ENCODE peak calls at places on chromosome 9, in four cellular contexts. H is neural progenitor cell, S is GM23248, L is mammary epithelial cell. T is an unnamed sample. For H3K36me3, the result is how much of the 10 kb centered on the place peaks cover.

GRCh38 chr9:3150030-3150429 is 306.1 kb upstream of the PUM3 start:
- DNase-seq in H (no peak), S (no peak), L (no peak), T (no peak)

GRCh38 chr9:111980398-111980797 is 83.8 kb downstream of the UGCG start:
- DNase-seq in H (no peak), S (no peak), L (no peak), T (no peak)

GRCh38 chr9:105242557-105242956 is 1.9 kb upstream of the SLC44A1 start:
- DNase-seq in H (no peak), S (peak), L (no peak), T (no peak)

GRCh38 chr9:13934411-13934810 is 379.5 kb downstream of the NFIB start:
- DNase-seq in H (no peak), S (no peak), L (no peak), T (no peak)

GRCh38 chr9:90914196-90914595 is 112.6 kb downstream of the SYK start:
- DNase-seq in H (no peak), S (no peak), L (no peak), T (no peak)

GRCh38 chr9:92328225-92328624 is 2.5 kb downstream of the CENPP start:
- DNase-seq in H (peak), S (peak), L (peak), T (no peak)

GRCh38 chr9:12697719-12698118 is 4.5 kb downstream of the TYRP1 start:
- DNase-seq in H (no peak), S (peak), L (no peak), T (no peak)

GRCh38 chr9:35116539-35116897 is 856 bp upstream of the ATOSB start:
- DNase-seq in H (no peak), S (no peak), L (no peak), T (no peak)

GRCh38 chr9:96219615-96220257 is 82.2 kb downstream of the HSD17B3 start:
- DNase-seq in H (peak), S (peak), L (peak), T (peak)

GRCh38 chr9:18710089-18710488 is 236.1 kb downstream of the ADAMTSL1 start:
- DNase-seq in H (no peak), S (peak), L (no peak), T (no peak)

GRCh38 chr9:5817776-5818336 is 15.1 kb downstream of the ERMP1 start:
- DNase-seq in H (no peak), S (peak), L (peak), T (peak)

GRCh38 chr9:116276651-116277121 is 123.1 kb downstream of the PAPPA start:
- DNase-seq in H (peak), S (no peak), L (no peak), T (no peak)

GRCh38 chr9:126276056-126276728 is 50.4 kb upstream of the MVB12B start:
- DNase-seq in H (no peak), S (no peak), L (no peak), T (no peak)

GRCh38 chr9:98986866-98987653 is 43.4 kb downstream of the COL15A1 start:
- DNase-seq in H (no peak), S (no peak), L (no peak), T (no peak)

GRCh38 chr9:3741729-3742128 is 215.9 kb upstream of the RFX3 start:
- DNase-seq in H (no peak), S (no peak), L (no peak), T (no peak)

GRCh38 chr9:11871832-11872231 is 821.4 kb upstream of the TYRP1 start:
- DNase-seq in H (no peak), S (no peak), L (no peak), T (no peak)

GRCh38 chr9:70549926-70550325 is 135.5 kb upstream of the KLF9 start:
- DNase-seq in H (no peak), S (no peak), L (no peak), T (no peak)

GRCh38 chr9:119370816-119371215 is 1.6 kb upstream of the BRINP1 start:
- DNase-seq in H (peak), S (peak), L (peak), T (no peak)

GRCh38 chr9:124014355-124015026 is 2.9 kb downstream of the LHX2 start:
- DNase-seq in H (no peak), S (no peak), L (no peak), T (no peak)
- TF ChIP-seq EZH2 in H (no peak), S (no peak), L (no peak), T (no peak)

DNA sequence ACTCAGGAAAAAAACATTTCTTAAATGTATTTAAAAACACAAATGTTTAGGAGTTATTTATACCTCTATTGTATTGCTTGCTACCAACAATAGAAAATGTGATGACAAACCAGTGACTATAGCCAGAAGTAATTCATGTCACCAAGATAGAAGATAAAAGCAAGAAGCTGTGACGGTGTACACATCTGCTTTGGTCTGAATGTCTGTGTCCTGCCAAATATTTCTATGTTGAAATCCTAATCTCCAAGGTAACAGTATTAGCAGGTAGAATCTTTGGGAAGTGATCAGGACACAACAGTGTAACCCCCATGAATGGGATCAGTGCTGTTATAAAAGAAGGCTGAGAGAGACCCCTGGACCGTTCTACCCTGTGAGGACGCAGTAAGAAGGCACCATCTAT is 74.7 kb downstream of the CEMIP2 start:
- DNase-seq in H (no peak), S (no peak), L (no peak), T (no peak)
- H3K36me3 ChIP-seq in H (under half), S (half or more), L (under half), T (under half)

GRCh38 chr9:95109456-95109855 is 208.1 kb downstream of the FANCC start:
- DNase-seq in H (no peak), S (no peak), L (no peak), T (no peak)
- TF ChIP-seq EZH2 in H (no peak), S (no peak), L (no peak), T (no peak)

GRCh38 chr9:86326536-86326935 is 27.7 kb downstream of the TUT7 start:
- DNase-seq in H (no peak), S (no peak), L (no peak), T (no peak)
- H3K36me3 ChIP-seq in H (under half), S (under half), L (under half), T (under half)

DNA sequence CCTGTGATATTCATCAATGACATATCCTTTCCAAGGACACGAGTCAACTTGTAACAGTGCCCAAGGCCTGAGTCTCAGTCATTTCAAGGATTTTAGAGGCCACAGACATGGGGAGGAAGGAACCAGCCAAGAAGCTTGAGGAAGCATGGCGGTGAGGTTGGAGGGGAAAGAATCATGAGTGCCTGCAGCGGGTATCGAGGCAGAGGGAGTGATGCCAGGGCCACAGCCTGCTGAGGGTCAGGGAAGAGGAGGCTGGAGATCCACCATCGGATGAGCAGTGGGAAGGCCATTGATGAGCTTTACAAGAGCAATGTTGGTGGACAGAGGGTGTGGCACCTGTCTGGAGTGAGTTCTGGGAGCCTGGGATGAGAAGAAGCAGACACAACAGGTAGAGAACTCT is 88.5 kb upstream of the IER5L start:
- DNase-seq in H (no peak), S (no peak), L (no peak), T (no peak)
- TF ChIP-seq EZH2 in H (no peak), S (no peak), L (no peak), T (no peak)